ENCODE peak calls at places on chromosomes 13 and 19, in five cellular contexts. U is right lobe of liver, R is Peyer's patch, Y is BJ, I is body of pancreas. A is an unnamed sample.

GRCh38 chr13:42333613-42334328 is 61.8 kb downstream of the AKAP11 start:
- DNase-seq in Y (no peak), R (no peak), U (no peak), I (no peak), A (no peak)

GRCh38 chr19:29774126-29774525 is 37.7 kb upstream of the CCNE1 start:
- DNase-seq in Y (no peak), U (no peak), I (no peak), R (no peak), A (no peak)

GRCh38 chr19:15251010-15251748 is 18.9 kb upstream of the EPHX3 start:
- DNase-seq in R (no peak), Y (peak), U (no peak), I (no peak), A (peak)

GRCh38 chr19:7657047-7657779 is 11.6 kb upstream of the RETN start:
- DNase-seq in I (peak), R (no peak), Y (no peak), U (no peak), A (no peak)

GRCh38 chr13:49904729-49905456 is 31.2 kb downstream of the SPRYD7 start:
- DNase-seq in U (no peak), R (no peak), Y (no peak), I (no peak), A (no peak)

GRCh38 chr13:113009743-113010509 is 40.9 kb downstream of the MCF2L start:
- DNase-seq in I (no peak), U (peak), Y (no peak), R (no peak), A (no peak)

GRCh38 chr13:30341815-30342570 is 34.6 kb upstream of the KATNAL1 start:
- DNase-seq in Y (peak), U (peak), I (peak), R (no peak), A (peak)

GRCh38 chr19:14118165-14119051 is 846 bp upstream of the PRKACA start:
- DNase-seq in R (peak), I (peak), U (peak), Y (peak), A (peak)

GRCh38 chr13:103607995-103608394 is 541.8 kb upstream of the SLC10A2 start:
- DNase-seq in I (no peak), Y (no peak), R (no peak), U (no peak), A (no peak)

GRCh38 chr19:38417544-38418506 is 8.2 kb downstream of the RASGRP4 start:
- DNase-seq in R (peak), Y (no peak), I (peak), U (peak), A (no peak)

GRCh38 chr19:45117167-45117594 is 24.2 kb downstream of the PPP1R37 start:
- DNase-seq in U (no peak), R (peak), I (no peak), Y (no peak), A (no peak)

GRCh38 chr13:99005609-99006008 is 27.7 kb upstream of the DOCK9 start:
- DNase-seq in I (no peak), Y (no peak), R (no peak), U (no peak), A (no peak)

GRCh38 chr13:65562305-65562704 is 1667.8 kb downstream of the PCDH9 start:
- DNase-seq in R (no peak), U (no peak), Y (no peak), I (no peak), A (no peak)

GRCh38 chr19:18326772-18327171 is 3.9 kb upstream of the LSM4 start:
- DNase-seq in R (no peak), Y (no peak), I (no peak), U (no peak), A (no peak)

GRCh38 chr13:19159181-19159580 is 22.4 kb downstream of the TUBA3C start:
- DNase-seq in U (no peak), I (no peak), R (no peak), Y (no peak), A (no peak)

GRCh38 chr19:38484747-38485146 is 51.3 kb downstream of the RYR1 start:
- DNase-seq in I (no peak), R (no peak), Y (no peak), U (no peak), A (no peak)

GRCh38 chr13:113359556-113359955 is 4.4 kb downstream of the GRTP1 start:
- DNase-seq in U (no peak), Y (no peak), R (no peak), I (no peak), A (no peak)

GRCh38 chr13:80161896-80162295 is 179.0 kb downstream of the SPRY2 start:
- DNase-seq in Y (no peak), I (no peak), R (no peak), U (no peak), A (no peak)

GRCh38 chr19:46015080-46015960 is 7.5 kb downstream of the PGLYRP1 start:
- DNase-seq in U (peak), Y (no peak), I (peak), R (peak), A (no peak)

GRCh38 chr19:54142166-54142780 is 4.7 kb downstream of the CNOT3 start:
- DNase-seq in R (no peak), Y (no peak), I (no peak), U (no peak), A (no peak)

GRCh38 chr19:29711584-29712132 is 3.4 kb downstream of the C19orf12 start:
- DNase-seq in U (peak), Y (no peak), R (no peak), I (no peak), A (no peak)

GRCh38 chr13:69935043-69935442 is 172.6 kb upstream of the ATXN8OS start:
- DNase-seq in U (no peak), I (no peak), R (no peak), Y (no peak), A (no peak)

GRCh38 chr19:51690359-51691121 is 2.6 kb upstream of the SPACA6 start:
- DNase-seq in Y (no peak), U (no peak), I (peak), R (peak), A (no peak)

GRCh38 chr13:27730191-27730590 is 62.1 kb upstream of the GSX1 start:
- DNase-seq in U (no peak), R (no peak), Y (no peak), I (no peak), A (no peak)

GRCh38 chr19:56566904-56567273 is 379 bp upstream of the ZNF470 start:
- DNase-seq in R (peak), I (peak), U (peak), Y (no peak), A (no peak)

GRCh38 chr19:17553256-17553655 is 2.2 kb upstream of the COLGALT1 start:
- DNase-seq in Y (peak), I (peak), R (no peak), U (no peak), A (peak)

GRCh38 chr19:38061294-38061693 is 154.3 kb downstream of the SIPA1L3 start:
- DNase-seq in U (no peak), I (no peak), Y (peak), R (no peak), A (peak)

GRCh38 chr19:47608074-47608907 is 643 bp upstream of the BICRA start:
- DNase-seq in I (peak), R (peak), U (peak), Y (peak), A (no peak)
- TF ChIP-seq CTCF in I (peak), R (no peak), U (no peak), Y (peak), A (peak)

GRCh38 chr19:3060852-3061182 is 1.5 kb downstream of the TLE5 start:
- DNase-seq in I (no peak), Y (no peak), U (no peak), R (no peak), A (no peak)

GRCh38 chr19:3061214-3062161 is 807 bp downstream of the TLE5 start:
- DNase-seq in I (peak), Y (no peak), U (no peak), R (peak), A (no peak)

GRCh38 chr19:3064011-3064330 is 1.7 kb upstream of the TLE5 start:
- DNase-seq in Y (no peak), R (no peak), I (no peak), U (no peak), A (no peak)

GRCh38 chr19:3059653-3060052 is 2.6 kb downstream of the TLE5 start:
- DNase-seq in I (no peak), U (no peak), Y (no peak), R (no peak), A (no peak)

GRCh38 chr19:3062165-3063105 is at the start of gene TLE5:
- DNase-seq in I (peak), Y (no peak), U (peak), R (peak), A (no peak)
- H3K4me3 ChIP-seq in I (peak), Y (peak), U (peak), R (peak), A (peak)

GRCh38 chr13:26280822-26281221 is 26.9 kb downstream of the CDK8 start:
- DNase-seq in I (no peak), U (no peak), Y (no peak), R (no peak), A (no peak)
- TF ChIP-seq CTCF in I (no peak), U (no peak), Y (no peak), R (no peak), A (no peak)

DNA sequence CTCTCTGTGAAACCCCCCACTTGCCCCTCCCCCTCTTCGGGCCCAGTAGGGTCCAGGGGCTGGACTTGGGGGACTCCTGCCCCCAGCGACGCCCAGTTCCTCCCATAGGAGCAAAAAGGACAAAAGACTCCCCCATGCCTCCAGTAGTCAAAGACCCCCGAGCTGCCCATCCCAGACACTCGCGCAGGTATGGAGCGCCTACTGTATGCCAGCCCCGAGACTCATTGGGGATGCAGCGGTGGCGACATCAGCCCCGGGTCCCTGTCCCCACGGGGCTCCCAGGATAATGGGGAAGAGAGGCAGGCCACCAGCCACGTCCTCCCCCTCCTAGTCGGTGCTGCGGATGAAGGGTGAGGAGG is 18.3 kb upstream of the ZNRF4 start:
- DNase-seq in U (no peak), R (no peak), I (no peak), Y (no peak), A (no peak)
- H3K4me3 ChIP-seq in U (no peak), R (no peak), I (no peak), Y (peak), A (peak)

GRCh38 chr19:49801966-49802661 is 11.0 kb downstream of the FUZ start:
- DNase-seq in U (peak), R (peak), Y (peak), I (peak), A (no peak)
- TF ChIP-seq CTCF in U (peak), R (no peak), Y (peak), I (no peak), A (peak)

DNA sequence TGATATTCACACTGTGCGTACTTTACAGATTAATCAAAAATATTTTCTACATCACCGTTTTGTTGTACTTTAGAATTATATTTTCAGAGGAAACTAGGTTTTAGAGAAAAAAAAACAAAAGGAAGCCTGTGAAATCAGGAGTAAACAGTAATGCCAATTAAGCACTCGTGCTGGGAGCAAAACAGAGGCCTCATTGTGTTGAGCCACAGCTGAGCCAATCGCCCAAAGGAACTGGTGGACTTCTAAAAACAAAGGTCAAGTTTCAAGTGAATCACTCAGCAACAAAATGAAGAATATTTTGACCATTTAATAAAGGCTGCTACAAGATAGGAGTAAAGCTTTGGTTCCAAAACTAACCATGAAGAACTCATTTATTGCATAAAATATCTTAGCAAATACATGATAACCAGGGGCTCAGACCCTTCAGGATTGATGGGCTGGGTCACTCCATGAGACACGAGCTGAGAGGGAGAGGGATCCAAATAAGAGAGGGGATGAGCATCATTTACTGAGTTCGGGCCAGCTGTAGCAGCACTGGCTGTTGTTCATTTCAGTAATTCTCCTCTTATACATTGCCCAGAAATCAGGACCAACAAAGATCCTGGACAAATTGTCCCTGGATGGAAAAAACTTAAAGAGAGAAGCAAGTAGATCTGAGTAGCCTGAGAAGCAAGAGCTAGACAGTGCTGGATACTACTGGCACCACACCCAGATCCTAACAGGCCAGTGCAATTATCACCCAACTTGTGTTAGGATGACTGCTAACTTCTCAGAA is 8.3 kb upstream of the NALCN start:
- DNase-seq in R (no peak), U (no peak), I (peak), Y (no peak), A (no peak)
- H3K4me3 ChIP-seq in R (no peak), U (no peak), I (no peak), Y (no peak), A (no peak)

A was measured in AG04449.